ENCODE peak calls at places on chromosome 3, in eight cellular contexts. One of them, this sample, is unnamed.
A peak's percentile ranks its signal among the peaks of the same experiment; 100 is the strongest.

GRCh38 chr3:169759256-169759655 is 5.6 kb downstream of the TERC start:
- DNase-seq in MM.1S: peak; percentile 76
- DNase-seq in HL-60: no peak
- DNase-seq in K562: no peak
- DNase-seq in uterus: no peak
- DNase-seq in HFF-Myc: peak; percentile 14
- DNase-seq in HCT116: no peak
- DNase-seq in esophagus muscularis mucosa: no peak
- DNase-seq in this sample: no peak

GRCh38 chr3:193014961-193015360 is 97.3 kb upstream of the MB21D2 start:
- DNase-seq in K562: no peak
- DNase-seq in HCT116: no peak
- DNase-seq in HL-60: no peak
- DNase-seq in MM.1S: no peak
- DNase-seq in uterus: no peak
- DNase-seq in esophagus muscularis mucosa: no peak
- DNase-seq in HFF-Myc: no peak
- DNase-seq in this sample: no peak

GRCh38 chr3:153752405-153753027 is 368.7 kb upstream of the ARHGEF26 start:
- DNase-seq in HL-60: no peak
- DNase-seq in K562: no peak
- DNase-seq in HFF-Myc: no peak
- DNase-seq in HCT116: no peak
- DNase-seq in uterus: no peak
- DNase-seq in esophagus muscularis mucosa: no peak
- DNase-seq in MM.1S: no peak
- DNase-seq in this sample: no peak

GRCh38 chr3:72523409-72524172 is 324.7 kb downstream of the SHQ1 start:
- DNase-seq in HL-60: peak; percentile 69
- DNase-seq in K562: peak; percentile 55
- DNase-seq in HCT116: no peak
- DNase-seq in uterus: no peak
- DNase-seq in esophagus muscularis mucosa: no peak
- DNase-seq in MM.1S: no peak
- DNase-seq in HFF-Myc: no peak
- DNase-seq in this sample: no peak

GRCh38 chr3:107627962-107628542 is 105.3 kb downstream of the BBX start:
- DNase-seq in esophagus muscularis mucosa: no peak
- DNase-seq in HL-60: no peak
- DNase-seq in MM.1S: no peak
- DNase-seq in HCT116: no peak
- DNase-seq in K562: no peak
- DNase-seq in uterus: no peak
- DNase-seq in HFF-Myc: no peak
- DNase-seq in this sample: no peak

GRCh38 chr3:172174396-172175253 is 135.2 kb downstream of the FNDC3B start:
- DNase-seq in HCT116: no peak
- DNase-seq in esophagus muscularis mucosa: no peak
- DNase-seq in K562: no peak
- DNase-seq in uterus: no peak
- DNase-seq in HL-60: no peak
- DNase-seq in HFF-Myc: no peak
- DNase-seq in MM.1S: no peak
- DNase-seq in this sample: peak; percentile 24

GRCh38 chr3:58659051-58659675 is 7.4 kb downstream of the FAM3D start:
- DNase-seq in HFF-Myc: no peak
- DNase-seq in esophagus muscularis mucosa: no peak
- DNase-seq in uterus: no peak
- DNase-seq in MM.1S: no peak
- DNase-seq in HL-60: no peak
- DNase-seq in K562: peak; percentile 26
- DNase-seq in HCT116: peak; percentile 24
- DNase-seq in this sample: no peak

GRCh38 chr3:18189651-18190050 is 235.5 kb downstream of the SATB1 start:
- DNase-seq in HL-60: no peak
- DNase-seq in MM.1S: no peak
- DNase-seq in HCT116: no peak
- DNase-seq in esophagus muscularis mucosa: no peak
- DNase-seq in K562: no peak
- DNase-seq in uterus: no peak
- DNase-seq in HFF-Myc: peak; percentile 14
- DNase-seq in this sample: no peak

GRCh38 chr3:63471781-63472180 is 180.7 kb upstream of the SNTN start:
- DNase-seq in MM.1S: no peak
- DNase-seq in HL-60: no peak
- DNase-seq in HFF-Myc: no peak
- DNase-seq in K562: no peak
- DNase-seq in esophagus muscularis mucosa: no peak
- DNase-seq in HCT116: no peak
- DNase-seq in uterus: no peak
- DNase-seq in this sample: no peak

GRCh38 chr3:116000315-116000714 is 377.0 kb downstream of the GAP43 start:
- DNase-seq in HFF-Myc: peak; percentile 94
- DNase-seq in HL-60: no peak
- DNase-seq in uterus: no peak
- DNase-seq in K562: peak; percentile 76
- DNase-seq in MM.1S: peak; percentile 12
- DNase-seq in esophagus muscularis mucosa: no peak
- DNase-seq in HCT116: peak; percentile 36
- DNase-seq in this sample: no peak

GRCh38 chr3:148723591-148723990 is 25.9 kb downstream of the AGTR1 start:
- DNase-seq in HFF-Myc: no peak
- DNase-seq in K562: no peak
- DNase-seq in MM.1S: no peak
- DNase-seq in esophagus muscularis mucosa: no peak
- DNase-seq in HL-60: no peak
- DNase-seq in uterus: no peak
- DNase-seq in HCT116: no peak
- DNase-seq in this sample: no peak

GRCh38 chr3:126342991-126343661 is 14.1 kb downstream of the KLF15 start:
- DNase-seq in HCT116: no peak
- DNase-seq in esophagus muscularis mucosa: no peak
- DNase-seq in uterus: peak; percentile 21
- DNase-seq in K562: peak; percentile 28
- DNase-seq in HFF-Myc: no peak
- DNase-seq in HL-60: no peak
- DNase-seq in MM.1S: no peak
- DNase-seq in this sample: no peak

GRCh38 chr3:128548426-128549282 is 55.7 kb upstream of the GATA2 start:
- DNase-seq in MM.1S: no peak
- DNase-seq in esophagus muscularis mucosa: peak; percentile 78
- DNase-seq in uterus: no peak
- DNase-seq in HL-60: no peak
- DNase-seq in HFF-Myc: no peak
- DNase-seq in HCT116: no peak
- DNase-seq in K562: peak; percentile 94
- DNase-seq in this sample: no peak

GRCh38 chr3:197428117-197428761 is 127.5 kb downstream of the BDH1 start:
- DNase-seq in HFF-Myc: peak; percentile 12
- DNase-seq in MM.1S: no peak
- DNase-seq in HL-60: no peak
- DNase-seq in HCT116: peak; percentile 32
- DNase-seq in uterus: no peak
- DNase-seq in K562: peak; percentile 68
- DNase-seq in esophagus muscularis mucosa: no peak
- DNase-seq in this sample: no peak

GRCh38 chr3:97882975-97883598 is 61.3 kb downstream of the CRYBG3 start:
- DNase-seq in K562: peak; percentile 1
- DNase-seq in uterus: no peak
- DNase-seq in HFF-Myc: no peak
- DNase-seq in HCT116: no peak
- DNase-seq in esophagus muscularis mucosa: no peak
- DNase-seq in MM.1S: no peak
- DNase-seq in HL-60: no peak
- DNase-seq in this sample: no peak

GRCh38 chr3:160370987-160371857 is 27.8 kb downstream of the IFT80 start:
- DNase-seq in uterus: no peak
- DNase-seq in MM.1S: no peak
- DNase-seq in HL-60: no peak
- DNase-seq in HFF-Myc: no peak
- DNase-seq in esophagus muscularis mucosa: no peak
- DNase-seq in HCT116: no peak
- DNase-seq in K562: no peak
- DNase-seq in this sample: no peak

GRCh38 chr3:67876261-67876660 is 221.8 kb upstream of the SUCLG2 start:
- DNase-seq in uterus: no peak
- DNase-seq in HCT116: no peak
- DNase-seq in K562: no peak
- DNase-seq in esophagus muscularis mucosa: no peak
- DNase-seq in MM.1S: no peak
- DNase-seq in HFF-Myc: no peak
- DNase-seq in HL-60: no peak
- DNase-seq in this sample: no peak

GRCh38 chr3:43497405-43497804 is 124.4 kb downstream of the ANO10 start:
- DNase-seq in HL-60: no peak
- DNase-seq in K562: no peak
- DNase-seq in MM.1S: no peak
- DNase-seq in HFF-Myc: no peak
- DNase-seq in HCT116: no peak
- DNase-seq in uterus: no peak
- DNase-seq in esophagus muscularis mucosa: no peak
- DNase-seq in this sample: no peak

GRCh38 chr3:37952564-37952963 is 38.0 kb upstream of the VILL start:
- DNase-seq in esophagus muscularis mucosa: no peak
- DNase-seq in uterus: no peak
- DNase-seq in HL-60: no peak
- DNase-seq in MM.1S: no peak
- DNase-seq in HFF-Myc: no peak
- DNase-seq in HCT116: no peak
- DNase-seq in K562: no peak
- DNase-seq in this sample: no peak

GRCh38 chr3:191774485-191774884 is 313.5 kb downstream of the PYDC2 start:
- DNase-seq in uterus: no peak
- DNase-seq in HL-60: no peak
- DNase-seq in esophagus muscularis mucosa: no peak
- DNase-seq in HFF-Myc: peak; percentile 10
- DNase-seq in K562: no peak
- DNase-seq in HCT116: peak; percentile 87
- DNase-seq in MM.1S: no peak
- DNase-seq in this sample: no peak

GRCh38 chr3:133248389-133248788 is 151.5 kb upstream of the BFSP2 start:
- DNase-seq in esophagus muscularis mucosa: no peak
- DNase-seq in HFF-Myc: no peak
- DNase-seq in uterus: no peak
- DNase-seq in MM.1S: no peak
- DNase-seq in K562: no peak
- DNase-seq in HCT116: no peak
- DNase-seq in HL-60: no peak
- DNase-seq in this sample: no peak

GRCh38 chr3:133249490-133249889 is 150.4 kb upstream of the BFSP2 start:
- DNase-seq in uterus: no peak
- DNase-seq in HFF-Myc: no peak
- DNase-seq in HL-60: no peak
- DNase-seq in K562: no peak
- DNase-seq in HCT116: no peak
- DNase-seq in esophagus muscularis mucosa: no peak
- DNase-seq in MM.1S: no peak
- DNase-seq in this sample: no peak

GRCh38 chr3:133246119-133246518 is 153.7 kb upstream of the BFSP2 start:
- DNase-seq in MM.1S: no peak
- DNase-seq in uterus: no peak
- DNase-seq in esophagus muscularis mucosa: no peak
- DNase-seq in K562: no peak
- DNase-seq in HCT116: no peak
- DNase-seq in HL-60: no peak
- DNase-seq in HFF-Myc: no peak
- DNase-seq in this sample: no peak

DNA sequence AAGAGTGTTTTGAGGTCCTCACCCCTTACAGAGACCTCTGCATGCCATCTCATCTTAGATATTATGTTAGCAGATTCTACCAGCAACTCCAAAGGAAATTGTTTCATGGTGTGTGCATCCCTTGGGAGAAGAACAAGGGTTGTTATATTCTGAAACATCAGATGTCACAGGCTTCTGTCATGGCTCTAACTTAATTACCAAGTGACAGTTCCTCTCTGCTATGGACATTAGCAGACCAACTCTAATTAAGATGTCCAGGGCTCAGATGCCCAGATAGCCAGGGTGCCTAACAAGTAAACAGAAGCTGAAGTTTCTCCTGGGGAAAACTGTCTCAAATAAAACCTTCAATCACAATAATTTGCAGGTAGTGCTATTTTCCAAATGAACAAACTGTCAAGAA is 153.1 kb upstream of the BFSP2 start:
- DNase-seq in HFF-Myc: no peak
- DNase-seq in HL-60: no peak
- DNase-seq in HCT116: no peak
- DNase-seq in esophagus muscularis mucosa: no peak
- DNase-seq in MM.1S: no peak
- DNase-seq in K562: no peak
- DNase-seq in uterus: no peak
- DNase-seq in this sample: no peak
- TF ChIP-seq CTCF in HFF-Myc: no peak
- TF ChIP-seq CTCF in HL-60: no peak
- TF ChIP-seq CTCF in HCT116: no peak
- TF ChIP-seq CTCF in esophagus muscularis mucosa: no peak
- TF ChIP-seq CTCF in MM.1S: no peak
- TF ChIP-seq CTCF in K562: no peak
- TF ChIP-seq CTCF in uterus: no peak
- TF ChIP-seq CTCF in this sample: no peak

GRCh38 chr3:52934626-52935530 is 37.5 kb upstream of the STIMATE start:
- DNase-seq in MM.1S: peak; percentile 57
- DNase-seq in HCT116: peak; percentile 23
- DNase-seq in K562: peak; percentile 59
- DNase-seq in HL-60: peak; percentile 8
- DNase-seq in esophagus muscularis mucosa: no peak
- DNase-seq in uterus: peak; percentile 28
- DNase-seq in HFF-Myc: peak; percentile 26
- DNase-seq in this sample: peak; percentile 39
- TF ChIP-seq CTCF in MM.1S: peak; percentile 78
- TF ChIP-seq CTCF in HCT116: peak; percentile 76
- TF ChIP-seq CTCF in K562: peak; percentile 72
- TF ChIP-seq CTCF in HL-60: peak; percentile 86
- TF ChIP-seq CTCF in esophagus muscularis mucosa: peak; percentile 59
- TF ChIP-seq CTCF in uterus: peak; percentile 45
- TF ChIP-seq CTCF in HFF-Myc: peak; percentile 82
- TF ChIP-seq CTCF in this sample: peak; percentile 51

DNA sequence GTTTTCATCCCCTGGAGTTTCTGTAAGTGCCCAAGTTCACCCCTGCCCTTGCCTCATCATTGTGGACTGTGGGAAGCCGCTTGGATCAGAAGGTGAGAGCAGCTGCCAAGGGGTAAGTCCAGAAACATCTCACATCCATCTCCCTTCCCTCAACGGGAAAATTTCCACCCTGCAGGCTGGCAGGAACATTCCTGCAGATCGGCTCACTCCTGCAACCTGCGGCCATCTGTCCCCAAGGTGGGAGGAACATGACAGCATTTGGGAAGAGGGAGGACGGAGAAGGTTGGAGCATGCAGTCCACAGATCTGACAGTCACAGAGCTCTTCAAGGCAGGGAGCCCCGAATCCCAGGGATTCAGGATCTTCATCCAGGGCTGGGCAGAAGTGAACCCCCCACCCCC is 3.0 kb upstream of the IQSEC1 start:
- DNase-seq in HCT116: no peak
- DNase-seq in MM.1S: no peak
- DNase-seq in uterus: no peak
- DNase-seq in HFF-Myc: no peak
- DNase-seq in K562: no peak
- DNase-seq in esophagus muscularis mucosa: no peak
- DNase-seq in HL-60: no peak
- DNase-seq in this sample: no peak
- TF ChIP-seq CTCF in HCT116: no peak
- TF ChIP-seq CTCF in MM.1S: no peak
- TF ChIP-seq CTCF in uterus: no peak
- TF ChIP-seq CTCF in HFF-Myc: no peak
- TF ChIP-seq CTCF in K562: no peak
- TF ChIP-seq CTCF in esophagus muscularis mucosa: no peak
- TF ChIP-seq CTCF in HL-60: no peak
- TF ChIP-seq CTCF in this sample: no peak

GRCh38 chr3:87006844-87007439 is 16.0 kb upstream of the VGLL3 start:
- DNase-seq in HCT116: no peak
- DNase-seq in HL-60: no peak
- DNase-seq in HFF-Myc: no peak
- DNase-seq in esophagus muscularis mucosa: no peak
- DNase-seq in uterus: no peak
- DNase-seq in MM.1S: no peak
- DNase-seq in K562: no peak
- DNase-seq in this sample: no peak
- TF ChIP-seq CTCF in HCT116: peak; percentile 44
- TF ChIP-seq CTCF in HL-60: no peak
- TF ChIP-seq CTCF in HFF-Myc: peak; percentile 40
- TF ChIP-seq CTCF in esophagus muscularis mucosa: peak; percentile 19
- TF ChIP-seq CTCF in uterus: no peak
- TF ChIP-seq CTCF in MM.1S: no peak
- TF ChIP-seq CTCF in K562: no peak
- TF ChIP-seq CTCF in this sample: no peak